ENCODE peak calls at places on chromosome 20, in seven cellular contexts. R is AG08396, E is HS-27A, D is choroid plexus epithelial cell, K is uterus, L is nephron progenitor cell, U is HCT116. S is an unnamed sample.

GRCh38 chr20:1907586-1907985 is 12.4 kb downstream of the SIRPA start:
- DNase-seq in R (peak), E (no peak), U (no peak), K (no peak), L (no peak), D (no peak), S (no peak)

GRCh38 chr20:61682114-61682997 is 383.3 kb downstream of the TAF4 start:
- DNase-seq in D (no peak), U (no peak), E (no peak), R (no peak), K (no peak), L (no peak), S (no peak)

GRCh38 chr20:43914286-43914685 is 366 bp upstream of the TOX2 start:
- DNase-seq in E (no peak), L (no peak), U (no peak), K (no peak), R (no peak), D (no peak), S (no peak)

GRCh38 chr20:46872315-46873211 is 22.1 kb upstream of the EYA2 start:
- DNase-seq in E (no peak), R (peak), K (no peak), U (peak), L (no peak), D (no peak), S (no peak)

GRCh38 chr20:23103284-23104018 is 17.3 kb upstream of the CD93 start:
- DNase-seq in L (no peak), D (no peak), E (no peak), U (no peak), R (no peak), K (no peak), S (no peak)

GRCh38 chr20:46217583-46217982 is 90.7 kb downstream of the CDH22 start:
- DNase-seq in R (no peak), L (no peak), U (no peak), K (no peak), D (no peak), E (no peak), S (no peak)

GRCh38 chr20:35054804-35055203 is 37.8 kb downstream of the TRPC4AP start:
- DNase-seq in D (no peak), E (no peak), U (no peak), K (no peak), R (no peak), L (no peak), S (no peak)

GRCh38 chr20:44039741-44040140 is 125.1 kb downstream of the TOX2 start:
- DNase-seq in E (no peak), U (no peak), K (no peak), D (no peak), L (no peak), R (no peak), S (no peak)

GRCh38 chr20:36866681-36867485 is 9.1 kb upstream of the TLDC2 start:
- DNase-seq in U (no peak), R (peak), K (no peak), E (no peak), D (no peak), L (no peak), S (no peak)

GRCh38 chr20:45432294-45432693 is 16.4 kb downstream of the PIGT start:
- DNase-seq in L (no peak), K (no peak), D (no peak), R (no peak), U (no peak), E (no peak), S (no peak)

GRCh38 chr20:17646209-17646717 is 35.8 kb downstream of the RRBP1 start:
- DNase-seq in E (no peak), R (no peak), L (no peak), U (no peak), K (peak), D (no peak), S (no peak)

GRCh38 chr20:37417857-37418501 is 72.0 kb downstream of the SRC start:
- DNase-seq in R (no peak), D (peak), K (no peak), L (no peak), U (no peak), E (no peak), S (no peak)

GRCh38 chr20:47574616-47575401 is 73.1 kb downstream of the NCOA3 start:
- DNase-seq in U (no peak), E (no peak), K (no peak), R (no peak), L (no peak), D (peak), S (no peak)

GRCh38 chr20:478010-478948 is 15.9 kb upstream of the TBC1D20 start:
- DNase-seq in E (no peak), U (no peak), D (peak), L (no peak), R (no peak), K (no peak), S (no peak)

GRCh38 chr20:33785503-33785902 is 25.6 kb upstream of the CHMP4B start:
- DNase-seq in L (no peak), R (no peak), E (no peak), D (no peak), U (no peak), K (no peak), S (no peak)

GRCh38 chr20:15336011-15336410 is 998.6 kb upstream of the FLRT3 start:
- DNase-seq in R (no peak), E (no peak), U (no peak), K (no peak), D (no peak), L (no peak), S (no peak)

GRCh38 chr20:63097336-63097831 is 90.6 kb upstream of the BHLHE23 start:
- DNase-seq in E (no peak), D (no peak), K (no peak), L (peak), R (no peak), U (no peak), S (no peak)

GRCh38 chr20:2984956-2985661 is 58.3 kb upstream of the GNRH2 start:
- DNase-seq in E (peak), U (no peak), D (peak), R (peak), K (no peak), L (no peak), S (no peak)

GRCh38 chr20:16013631-16014030 is 559.6 kb downstream of the KIF16B start:
- DNase-seq in U (no peak), D (no peak), E (no peak), K (no peak), L (no peak), R (no peak), S (no peak)

GRCh38 chr20:63106108-63106764 is 99.5 kb upstream of the BHLHE23 start:
- DNase-seq in R (peak), K (peak), E (no peak), U (no peak), D (no peak), L (no peak), S (no peak)

GRCh38 chr20:23391707-23392310 is 29.5 kb downstream of the NAPB start:
- DNase-seq in U (no peak), L (no peak), E (no peak), R (no peak), K (no peak), D (no peak), S (no peak)

GRCh38 chr20:32467506-32468312 is 109.6 kb downstream of the ASXL1 start:
- DNase-seq in U (no peak), E (no peak), D (no peak), R (no peak), L (no peak), K (no peak), S (no peak)

GRCh38 chr20:52234302-52235045 is 42.9 kb upstream of the ZFP64 start:
- DNase-seq in L (no peak), K (no peak), E (no peak), R (no peak), U (no peak), D (no peak), S (no peak)

GRCh38 chr20:49320460-49320859 is 42.6 kb upstream of the ZNFX1 start:
- DNase-seq in K (no peak), U (peak), R (peak), L (peak), E (no peak), D (peak), S (no peak)

GRCh38 chr20:46501961-46502360 is 11.4 kb downstream of the ZNF334 start:
- DNase-seq in L (no peak), D (no peak), R (no peak), K (no peak), E (no peak), U (no peak), S (no peak)

GRCh38 chr20:49559411-49560081 is 8.4 kb downstream of the PTGIS start:
- DNase-seq in U (no peak), K (peak), R (no peak), E (no peak), L (no peak), D (no peak), S (no peak)

GRCh38 chr20:60170116-60170515 is 211.9 kb downstream of the CDH26 start:
- DNase-seq in E (no peak), K (no peak), U (no peak), L (no peak), R (no peak), D (no peak), S (no peak)

GRCh38 chr20:12130781-12131180 is 213.1 kb downstream of the BTBD3 start:
- DNase-seq in U (no peak), D (peak), K (no peak), R (no peak), L (no peak), E (no peak), S (no peak)

GRCh38 chr20:17873410-17874270 is 95.0 kb downstream of the SNX5 start:
- DNase-seq in K (peak), R (peak), E (peak), U (peak), D (peak), L (no peak), S (no peak)

GRCh38 chr20:25676164-25676809 is 20.4 kb downstream of the ZNF337 start:
- DNase-seq in L (no peak), K (no peak), U (no peak), E (peak), D (peak), R (peak), S (no peak)

GRCh38 chr20:41134362-41135186 is 2.8 kb upstream of the PLCG1 start:
- DNase-seq in D (no peak), K (no peak), U (no peak), L (no peak), R (no peak), E (no peak), S (no peak)

GRCh38 chr20:672975-673604 is 2.5 kb downstream of the SCRT2 start:
- DNase-seq in U (no peak), L (no peak), K (no peak), D (no peak), E (no peak), R (no peak), S (no peak)

GRCh38 chr20:17888044-17888443 is 80.5 kb downstream of the SNX5 start:
- DNase-seq in E (no peak), D (no peak), R (no peak), K (no peak), U (peak), L (no peak), S (no peak)

GRCh38 chr20:58179432-58180099 is 48.9 kb downstream of the ANKRD60 start:
- DNase-seq in U (no peak), L (peak), E (no peak), R (peak), K (peak), D (peak), S (no peak)

GRCh38 chr20:13800728-13801134 is 15.9 kb downstream of the NDUFAF5 start:
- DNase-seq in K (peak), L (no peak), E (peak), U (no peak), D (peak), R (peak), S (no peak)